ENCODE peak calls at places on chromosome 1, in six cellular contexts. U, H, A, Z, I and C are unnamed samples.

GRCh38 chr1:204426035-204426436 is 14.4 kb upstream of the PPP1R15B start:
- DNase-seq in H (peak; percentile 7), I (peak; percentile 90), A (peak; percentile 49), U (peak; percentile 58), Z (no peak), C (peak; percentile 85)

GRCh38 chr1:207861442-207862177 is 49.3 kb downstream of the CD34 start:
- DNase-seq in H (no peak), U (no peak), Z (no peak), I (no peak), A (no peak), C (no peak)

GRCh38 chr1:46246548-46247432 is 773 bp upstream of the RAD54L start:
- DNase-seq in H (no peak), U (no peak), A (no peak), Z (peak; percentile 75), I (peak; percentile 72), C (peak; percentile 21)

GRCh38 chr1:185284106-185284505 is 32.9 kb downstream of the IVNS1ABP start:
- DNase-seq in H (no peak), Z (no peak), U (no peak), I (no peak), A (no peak), C (no peak)

GRCh38 chr1:164891615-164892014 is 332.6 kb downstream of the PBX1 start:
- DNase-seq in A (no peak), U (peak; percentile 51), Z (no peak), H (no peak), I (no peak), C (no peak)

GRCh38 chr1:204461331-204462228 is 33.0 kb downstream of the PIK3C2B start:
- DNase-seq in I (no peak), Z (no peak), A (no peak), H (no peak), U (no peak), C (no peak)

GRCh38 chr1:59057211-59057694 is 239.6 kb upstream of the FGGY start:
- DNase-seq in I (peak; percentile 99), H (peak; percentile 92), A (peak; percentile 98), Z (peak; percentile 82), U (peak; percentile 88), C (peak; percentile 64)

GRCh38 chr1:177913762-177914540 is 55.9 kb downstream of the SEC16B start:
- DNase-seq in U (peak; percentile 46), A (peak; percentile 65), H (no peak), I (peak; percentile 75), Z (peak; percentile 16), C (peak; percentile 45)

GRCh38 chr1:64162151-64162550 is 41.3 kb upstream of the UBE2U start:
- DNase-seq in A (no peak), H (no peak), U (no peak), I (no peak), Z (no peak), C (no peak)

GRCh38 chr1:82161651-82162238 is 361.0 kb downstream of the ADGRL2 start:
- DNase-seq in U (no peak), I (no peak), H (no peak), A (peak; percentile 56), Z (no peak), C (no peak)

GRCh38 chr1:33735624-33736023 is 128.3 kb upstream of the HMGB4 start:
- DNase-seq in Z (peak; percentile 54), H (no peak), U (no peak), A (peak; percentile 6), I (peak; percentile 64), C (peak; percentile 11)

GRCh38 chr1:110059133-110059863 is 11.2 kb downstream of the ALX3 start:
- DNase-seq in H (no peak), Z (peak; percentile 77), U (peak; percentile 23), I (no peak), A (no peak), C (no peak)

GRCh38 chr1:151713044-151713443 is 3.6 kb downstream of the CELF3 start:
- DNase-seq in Z (no peak), U (no peak), A (no peak), I (no peak), H (no peak), C (no peak)
- H3K27ac ChIP-seq in Z (no peak overlapping the region), U (no peak overlapping the region), A (no peak overlapping the region), I (no peak overlapping the region), H (no peak overlapping the region), C (no peak overlapping the region)

GRCh38 chr1:214460304-214460916 is 91.0 kb downstream of the PTPN14 start:
- DNase-seq in A (no peak), Z (no peak), I (no peak), U (no peak), H (no peak), C (no peak)
- H3K27ac ChIP-seq in A (no peak overlapping the region), Z (no peak overlapping the region), I (no peak overlapping the region), U (no peak overlapping the region), H (no peak overlapping the region), C (peak overlapping the region; percentile 46)

GRCh38 chr1:25697426-25698220 is 81.0 kb downstream of the MAN1C1 start:
- DNase-seq in U (no peak), Z (no peak), I (no peak), H (no peak), A (no peak), C (no peak)

GRCh38 chr1:25694167-25694566 is 77.6 kb downstream of the MAN1C1 start:
- DNase-seq in H (peak; percentile 83), Z (no peak), A (peak; percentile 79), I (peak; percentile 74), U (no peak), C (no peak)

GRCh38 chr1:25694591-25695007 is 78.0 kb downstream of the MAN1C1 start:
- DNase-seq in H (no peak), U (no peak), Z (no peak), A (peak; percentile 77), I (peak; percentile 66), C (no peak)

GRCh38 chr1:25695991-25696330 is 79.4 kb downstream of the MAN1C1 start:
- DNase-seq in A (peak; percentile 93), Z (no peak), H (peak; percentile 57), U (peak; percentile 40), I (peak; percentile 93), C (peak; percentile 78)

GRCh38 chr1:25695066-25695990 is 78.7 kb downstream of the MAN1C1 start:
- DNase-seq in I (peak; percentile 98), H (peak; percentile 89), U (peak; percentile 88), A (peak; percentile 100), Z (no peak), C (peak; percentile 27)
- H3K27ac ChIP-seq in I (peak overlapping the region; percentile 94), H (peak overlapping the region; percentile 90), U (no peak overlapping the region), A (peak overlapping the region; percentile 84), Z (no peak overlapping the region), C (peak overlapping the region; percentile 68)

GRCh38 chr1:25022361-25023189 is 92.5 kb upstream of the RUNX3 start:
- DNase-seq in Z (no peak), U (peak; percentile 91), I (peak; percentile 98), H (peak; percentile 43), A (peak; percentile 77), C (peak; percentile 52)
- H3K27ac ChIP-seq in Z (peak overlapping the region; percentile 99), U (peak overlapping the region; percentile 50), I (peak overlapping the region; percentile 36), H (no peak overlapping the region), A (no peak overlapping the region), C (peak overlapping the region; percentile 65)

DNA sequence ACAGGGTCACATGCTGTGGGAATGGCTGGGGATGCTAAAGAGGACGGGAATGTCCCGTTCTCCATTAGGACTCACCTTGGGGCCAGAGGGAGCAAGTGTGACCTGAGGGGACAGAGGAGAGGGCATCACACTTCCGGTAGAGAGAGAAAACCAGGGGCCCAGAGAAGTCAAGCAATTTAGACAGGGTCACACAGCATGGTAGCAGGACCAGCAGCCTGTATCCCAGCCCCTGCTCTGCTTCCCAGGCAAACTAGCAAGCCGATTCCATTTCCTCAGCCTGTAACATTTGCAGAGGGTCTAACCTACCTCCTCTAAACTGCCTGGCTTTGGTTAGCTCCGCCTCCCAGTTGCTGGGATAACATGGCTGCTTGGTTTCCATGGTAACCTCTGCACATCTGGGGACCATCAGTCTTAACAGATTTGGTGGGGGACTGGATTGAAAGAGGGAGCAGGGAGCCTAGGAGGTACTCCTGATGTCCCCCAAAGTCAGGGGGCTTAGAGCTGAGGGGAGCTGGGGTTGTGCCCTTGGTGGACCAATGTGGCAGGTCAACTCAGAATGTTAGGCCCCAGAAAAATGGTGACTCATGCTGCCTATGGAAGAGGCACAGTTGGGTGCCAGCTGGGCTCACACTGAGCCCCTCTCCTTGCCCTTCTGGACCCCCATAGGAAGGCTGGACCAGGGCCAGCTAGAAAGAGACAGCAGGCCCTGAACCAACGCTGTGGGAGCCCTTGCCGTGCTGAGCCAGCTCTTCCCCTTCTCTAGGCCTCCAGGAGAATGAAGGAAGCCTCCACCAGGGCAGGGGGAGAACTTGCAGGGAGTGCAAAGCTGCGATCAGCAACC is 9.5 kb downstream of the COL16A1 start:
- DNase-seq in U (peak; percentile 59), A (no peak), I (no peak), H (no peak), Z (peak; percentile 75), C (no peak)
- H3K27ac ChIP-seq in U (no peak overlapping the region), A (no peak overlapping the region), I (no peak overlapping the region), H (no peak overlapping the region), Z (no peak overlapping the region), C (peak overlapping the region; percentile 99)